ENCODE peak calls at places on chromosomes 6 and 20, in seven cellular contexts. One of them, this sample, is unnamed.

GRCh38 chr6:11878735-11879134 is 100.1 kb upstream of the ADTRP start:
- DNase-seq in spleen: no peak
- DNase-seq in SK-N-SH: no peak
- DNase-seq in stomach: no peak
- DNase-seq in K562: no peak
- DNase-seq in HCT116: no peak
- DNase-seq in HL-60: no peak
- DNase-seq in this sample: no peak

GRCh38 chr6:150072201-150072600 is 3.3 kb upstream of the ULBP3 start:
- DNase-seq in K562: peak; percentile 84
- DNase-seq in SK-N-SH: no peak
- DNase-seq in HL-60: no peak
- DNase-seq in HCT116: peak; percentile 90
- DNase-seq in spleen: peak; percentile 80
- DNase-seq in stomach: peak; percentile 92
- DNase-seq in this sample: peak; percentile 80

GRCh38 chr6:148972481-148972880 is 225.7 kb downstream of the UST start:
- DNase-seq in HCT116: peak; percentile 46
- DNase-seq in stomach: peak; percentile 51
- DNase-seq in HL-60: peak; percentile 13
- DNase-seq in K562: peak; percentile 48
- DNase-seq in spleen: peak; percentile 93
- DNase-seq in SK-N-SH: no peak
- DNase-seq in this sample: peak; percentile 37

GRCh38 chr6:107386340-107386739 is 73.0 kb downstream of the PDSS2 start:
- DNase-seq in K562: no peak
- DNase-seq in stomach: no peak
- DNase-seq in SK-N-SH: no peak
- DNase-seq in HCT116: no peak
- DNase-seq in HL-60: no peak
- DNase-seq in spleen: no peak
- DNase-seq in this sample: no peak

GRCh38 chr6:100730001-100730400 is 151.1 kb downstream of the ASCC3 start:
- DNase-seq in K562: no peak
- DNase-seq in SK-N-SH: no peak
- DNase-seq in spleen: no peak
- DNase-seq in stomach: no peak
- DNase-seq in HL-60: no peak
- DNase-seq in HCT116: no peak
- DNase-seq in this sample: no peak

GRCh38 chr6:160042788-160043301 is 74.0 kb downstream of the IGF2R start:
- DNase-seq in K562: no peak
- DNase-seq in SK-N-SH: no peak
- DNase-seq in HL-60: no peak
- DNase-seq in spleen: no peak
- DNase-seq in HCT116: no peak
- DNase-seq in stomach: no peak
- DNase-seq in this sample: no peak

GRCh38 chr6:13305791-13306190 is 22.5 kb downstream of the TBC1D7 start:
- DNase-seq in spleen: no peak
- DNase-seq in HL-60: no peak
- DNase-seq in K562: no peak
- DNase-seq in SK-N-SH: no peak
- DNase-seq in stomach: no peak
- DNase-seq in HCT116: no peak
- DNase-seq in this sample: no peak

GRCh38 chr6:127115032-127115661 is 3.3 kb upstream of the RSPO3 start:
- DNase-seq in stomach: no peak
- DNase-seq in HL-60: no peak
- DNase-seq in SK-N-SH: no peak
- DNase-seq in K562: no peak
- DNase-seq in HCT116: no peak
- DNase-seq in spleen: no peak
- DNase-seq in this sample: no peak

GRCh38 chr20:18466574-18466893 is 296 bp downstream of the DZANK1 start:
- DNase-seq in HCT116: no peak
- DNase-seq in K562: no peak
- DNase-seq in SK-N-SH: peak; percentile 87
- DNase-seq in spleen: no peak
- DNase-seq in stomach: no peak
- DNase-seq in HL-60: no peak
- DNase-seq in this sample: no peak

GRCh38 chr6:33029297-33030184 is 20.1 kb upstream of the HLA-DOA start:
- DNase-seq in spleen: peak; percentile 82
- DNase-seq in HCT116: no peak
- DNase-seq in K562: no peak
- DNase-seq in SK-N-SH: no peak
- DNase-seq in stomach: peak; percentile 45
- DNase-seq in HL-60: no peak
- DNase-seq in this sample: no peak

GRCh38 chr6:4294636-4295035 is 159.3 kb upstream of the ECI2 start:
- DNase-seq in HCT116: no peak
- DNase-seq in spleen: no peak
- DNase-seq in HL-60: no peak
- DNase-seq in K562: no peak
- DNase-seq in stomach: no peak
- DNase-seq in SK-N-SH: no peak
- DNase-seq in this sample: no peak

GRCh38 chr6:97059473-97059872 is 134.9 kb downstream of the KLHL32 start:
- DNase-seq in K562: peak; percentile 33
- DNase-seq in stomach: no peak
- DNase-seq in SK-N-SH: peak; percentile 57
- DNase-seq in HCT116: peak; percentile 10
- DNase-seq in HL-60: peak; percentile 6
- DNase-seq in spleen: no peak
- DNase-seq in this sample: no peak

GRCh38 chr6:79818471-79818870 is 128.9 kb downstream of the ELOVL4 start:
- DNase-seq in HCT116: no peak
- DNase-seq in stomach: no peak
- DNase-seq in K562: no peak
- DNase-seq in HL-60: no peak
- DNase-seq in SK-N-SH: no peak
- DNase-seq in spleen: no peak
- DNase-seq in this sample: no peak

GRCh38 chr20:41123636-41124035 is 13.7 kb upstream of the PLCG1 start:
- DNase-seq in stomach: no peak
- DNase-seq in HL-60: no peak
- DNase-seq in K562: no peak
- DNase-seq in spleen: no peak
- DNase-seq in SK-N-SH: no peak
- DNase-seq in HCT116: no peak
- DNase-seq in this sample: no peak

GRCh38 chr20:41126719-41127118 is 10.6 kb upstream of the PLCG1 start:
- DNase-seq in HL-60: no peak
- DNase-seq in SK-N-SH: no peak
- DNase-seq in stomach: no peak
- DNase-seq in HCT116: no peak
- DNase-seq in K562: no peak
- DNase-seq in spleen: no peak
- DNase-seq in this sample: no peak

GRCh38 chr20:41121399-41121798 is 15.9 kb upstream of the PLCG1 start:
- DNase-seq in spleen: no peak
- DNase-seq in SK-N-SH: no peak
- DNase-seq in K562: no peak
- DNase-seq in stomach: no peak
- DNase-seq in HL-60: no peak
- DNase-seq in HCT116: no peak
- DNase-seq in this sample: no peak

GRCh38 chr20:41124451-41125094 is 12.8 kb upstream of the PLCG1 start:
- DNase-seq in SK-N-SH: no peak
- DNase-seq in spleen: no peak
- DNase-seq in HCT116: no peak
- DNase-seq in HL-60: no peak
- DNase-seq in K562: no peak
- DNase-seq in stomach: no peak
- DNase-seq in this sample: no peak

DNA sequence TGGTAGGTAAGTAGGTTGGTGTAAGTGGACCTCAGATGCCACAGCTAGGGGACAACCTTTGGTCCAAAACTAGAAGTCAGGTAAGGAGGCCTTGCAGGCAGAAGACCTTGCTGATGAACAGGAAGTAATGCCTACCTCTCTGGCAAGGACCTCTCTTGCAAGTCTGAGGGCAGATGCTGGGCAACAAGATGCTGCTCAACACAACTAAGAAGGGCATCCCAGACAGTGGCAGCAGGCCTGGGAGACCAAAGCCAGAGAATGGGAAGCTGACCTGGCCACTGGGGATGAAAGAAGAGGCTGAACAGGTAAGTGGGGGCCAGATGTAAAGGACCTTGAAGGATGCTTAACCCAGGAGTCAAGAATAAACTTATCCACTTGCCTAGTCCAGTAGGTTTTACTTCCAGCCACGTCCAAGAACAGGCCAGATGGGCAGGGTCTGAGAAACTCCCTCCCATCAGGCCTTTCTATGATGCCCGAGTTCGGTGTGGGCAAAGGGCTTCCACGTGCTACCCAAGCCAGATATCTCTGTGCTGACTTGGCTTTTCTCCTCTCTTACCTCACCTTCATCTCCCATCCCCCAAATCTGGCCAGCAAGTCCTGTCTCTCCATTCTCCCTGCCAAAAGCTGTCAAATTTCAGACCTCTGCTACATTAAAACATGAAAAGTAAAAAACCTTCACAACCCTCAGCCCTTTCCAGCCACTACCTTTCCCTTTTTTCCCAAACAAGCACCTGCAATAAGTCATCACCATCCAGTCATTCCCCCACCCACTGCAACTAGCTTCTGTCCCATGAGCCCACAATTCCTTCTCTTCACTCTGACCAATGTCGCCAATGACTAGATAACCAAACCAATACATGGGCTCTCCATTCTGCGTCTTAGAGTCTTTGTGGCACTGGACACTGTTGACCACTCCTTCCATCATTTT is 11.5 kb upstream of the PLCG1 start:
- DNase-seq in HL-60: no peak
- DNase-seq in stomach: no peak
- DNase-seq in K562: no peak
- DNase-seq in spleen: no peak
- DNase-seq in HCT116: no peak
- DNase-seq in SK-N-SH: no peak
- DNase-seq in this sample: no peak
- TF ChIP-seq POLR2AphosphoS5 in HL-60: peak; percentile 24
- TF ChIP-seq POLR2AphosphoS5 in stomach: no peak
- TF ChIP-seq POLR2AphosphoS5 in K562: no peak
- TF ChIP-seq POLR2AphosphoS5 in spleen: no peak
- TF ChIP-seq POLR2AphosphoS5 in HCT116: peak; percentile 60
- TF ChIP-seq POLR2AphosphoS5 in SK-N-SH: no peak
- TF ChIP-seq POLR2AphosphoS5 in this sample: no peak

DNA sequence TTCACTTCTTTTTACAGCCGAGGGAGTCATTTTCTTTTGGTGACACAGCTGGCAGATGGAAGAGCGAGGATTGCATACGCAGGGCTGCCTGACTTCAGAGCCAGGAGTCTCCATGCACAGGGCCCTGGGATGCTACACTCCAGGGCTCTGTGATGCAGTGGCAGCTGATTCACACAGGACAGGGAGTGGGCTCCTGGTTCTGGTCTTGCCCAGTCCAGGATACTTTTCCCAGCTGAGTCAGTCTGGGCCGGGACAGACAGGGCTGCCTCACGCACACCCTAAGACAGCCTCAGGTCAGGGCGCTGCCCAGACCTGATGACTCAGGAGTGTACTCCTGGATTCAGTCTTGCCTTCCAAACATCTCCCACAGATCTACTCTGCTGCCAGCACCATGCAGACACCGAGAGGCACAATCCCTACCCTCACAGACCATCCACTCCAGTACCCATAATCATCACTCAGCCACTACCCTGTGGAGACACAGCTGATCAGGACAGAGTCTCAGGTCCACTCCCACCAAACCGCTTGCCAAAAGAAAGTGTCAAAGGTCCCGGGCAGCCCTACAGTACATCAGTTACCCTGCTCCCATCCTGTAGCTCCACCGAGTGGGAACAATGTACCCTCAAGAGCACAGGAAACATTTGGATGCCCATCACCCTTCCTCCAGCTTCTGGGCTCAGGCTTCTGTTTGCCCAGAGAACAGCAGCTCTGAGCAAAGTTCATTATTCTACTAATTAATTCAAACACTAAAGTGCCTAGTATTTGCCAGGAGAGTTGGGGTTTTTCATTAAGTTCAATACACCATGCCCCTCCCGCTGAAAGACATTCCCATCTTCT is 11.5 kb downstream of the SDC4 start:
- DNase-seq in spleen: no peak
- DNase-seq in HL-60: no peak
- DNase-seq in stomach: peak; percentile 58
- DNase-seq in K562: no peak
- DNase-seq in HCT116: no peak
- DNase-seq in SK-N-SH: no peak
- DNase-seq in this sample: no peak
- H3K4me3 ChIP-seq in spleen: no peak overlapping the region
- H3K4me3 ChIP-seq in HL-60: no peak overlapping the region
- H3K4me3 ChIP-seq in stomach: no peak overlapping the region
- H3K4me3 ChIP-seq in K562: no peak overlapping the region
- H3K4me3 ChIP-seq in HCT116: peak overlapping the region; percentile 45
- H3K4me3 ChIP-seq in SK-N-SH: no peak overlapping the region
- H3K4me3 ChIP-seq in this sample: no peak overlapping the region

GRCh38 chr6:15440040-15440439 is 194.2 kb downstream of the JARID2 start:
- DNase-seq in K562: peak; percentile 38
- DNase-seq in spleen: no peak
- DNase-seq in HL-60: no peak
- DNase-seq in HCT116: no peak
- DNase-seq in SK-N-SH: no peak
- DNase-seq in stomach: no peak
- DNase-seq in this sample: no peak
- TF ChIP-seq POLR2AphosphoS5 in K562: no peak
- TF ChIP-seq POLR2AphosphoS5 in spleen: no peak
- TF ChIP-seq POLR2AphosphoS5 in HL-60: no peak
- TF ChIP-seq POLR2AphosphoS5 in HCT116: no peak
- TF ChIP-seq POLR2AphosphoS5 in SK-N-SH: no peak
- TF ChIP-seq POLR2AphosphoS5 in stomach: no peak
- TF ChIP-seq POLR2AphosphoS5 in this sample: no peak

DNA sequence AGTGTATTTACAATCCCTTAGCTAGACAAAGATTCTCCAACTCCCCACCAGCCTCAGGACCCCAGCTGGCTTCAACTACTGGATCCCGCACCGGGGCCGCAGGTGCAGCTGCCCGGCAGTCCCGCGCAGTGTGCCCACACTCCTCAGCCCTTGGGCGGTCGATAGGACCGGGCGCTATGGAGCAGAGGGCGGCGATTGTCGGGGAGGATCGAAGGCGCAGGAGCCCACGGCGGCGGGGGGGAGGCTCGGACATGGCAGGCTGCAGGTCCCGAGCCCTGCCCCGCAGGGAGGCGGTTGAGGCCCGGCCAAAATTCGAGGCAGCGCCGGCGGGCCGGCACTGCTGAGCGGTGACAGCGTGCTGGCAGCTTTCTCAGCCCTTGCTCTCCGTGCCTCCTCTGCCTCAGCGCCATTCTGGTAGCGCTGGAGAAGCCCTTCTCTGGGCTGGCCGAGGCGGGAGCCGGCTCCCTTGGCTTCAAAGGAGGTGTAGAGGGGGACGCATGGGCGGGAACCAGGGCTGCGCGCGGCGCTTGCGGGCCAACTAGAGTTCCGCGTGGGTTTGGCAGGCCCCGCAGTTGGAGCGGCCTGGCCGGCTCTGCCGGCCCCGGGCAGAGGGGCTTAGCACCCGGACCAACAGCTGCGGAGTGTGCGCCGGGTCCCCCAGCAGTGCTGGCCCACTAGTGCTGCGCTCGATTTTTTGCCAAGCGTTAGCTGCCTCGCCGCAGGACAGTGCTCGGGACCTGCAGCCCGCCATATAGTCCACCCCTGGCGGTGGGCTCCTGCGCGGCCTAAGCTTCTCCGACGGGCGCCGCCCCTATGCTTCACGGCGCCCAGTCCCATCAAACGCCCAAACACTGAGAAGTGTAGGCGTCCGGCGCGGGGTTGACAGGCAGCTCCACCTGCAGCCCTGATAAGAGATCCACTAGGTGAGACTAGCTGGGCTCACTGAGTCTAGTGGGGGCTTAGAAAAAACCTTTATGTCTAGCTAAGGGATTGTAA is 32.4 kb upstream of the KIF13A start:
- DNase-seq in stomach: no peak
- DNase-seq in SK-N-SH: no peak
- DNase-seq in K562: no peak
- DNase-seq in HCT116: no peak
- DNase-seq in spleen: no peak
- DNase-seq in HL-60: no peak
- DNase-seq in this sample: peak; percentile 83
- H3K4me3 ChIP-seq in stomach: peak overlapping the region; percentile 25
- H3K4me3 ChIP-seq in SK-N-SH: no peak overlapping the region
- H3K4me3 ChIP-seq in K562: no peak overlapping the region
- H3K4me3 ChIP-seq in HCT116: no peak overlapping the region
- H3K4me3 ChIP-seq in spleen: no peak overlapping the region
- H3K4me3 ChIP-seq in HL-60: no peak overlapping the region
- H3K4me3 ChIP-seq in this sample: no peak overlapping the region